ENCODE peak calls at places on chromosomes 16 and 17, in eight cellular contexts. N, Y, C, S, M, I, U and Z are unnamed samples.

GRCh38 chr16:87203060-87203656 is 114.0 kb downstream of the C16orf95 start:
- DNase-seq in N (peak), I (no peak), U (peak), M (peak), S (peak), C (peak), Y (peak), Z (peak)

GRCh38 chr17:58189436-58190146 is 2.9 kb upstream of the EPX start:
- DNase-seq in N (no peak), C (peak), U (no peak), S (peak), Y (peak), M (peak), I (peak), Z (peak)

GRCh38 chr17:62911106-62911505 is 54.9 kb upstream of the TANC2 start:
- DNase-seq in I (no peak), S (no peak), N (no peak), C (no peak), M (no peak), Y (no peak), U (no peak), Z (no peak)

GRCh38 chr16:81457326-81458133 is 12.9 kb downstream of the CMIP start:
- DNase-seq in Y (peak), M (peak), S (peak), U (no peak), I (no peak), C (peak), N (no peak), Z (peak)

GRCh38 chr16:35598696-35599332 is 2139.4 kb downstream of the TP53TG3F start:
- DNase-seq in C (peak), Y (no peak), N (no peak), M (no peak), S (no peak), U (no peak), I (no peak), Z (no peak)

GRCh38 chr16:23706439-23706838 is 6.6 kb downstream of the ERN2 start:
- DNase-seq in I (no peak), C (no peak), U (no peak), Y (no peak), S (no peak), N (no peak), M (no peak), Z (no peak)

GRCh38 chr16:89863741-89864391 is 9.5 kb upstream of the TCF25 start:
- DNase-seq in Y (no peak), U (no peak), I (no peak), S (peak), C (no peak), N (peak), M (no peak), Z (peak)

GRCh38 chr17:66354981-66355380 is 52.6 kb downstream of the PRKCA start:
- DNase-seq in N (no peak), Y (no peak), U (no peak), M (no peak), I (no peak), S (peak), C (no peak), Z (peak)

GRCh38 chr16:1879477-1879876 is 7.5 kb upstream of the MEIOB start:
- DNase-seq in Y (no peak), U (no peak), S (no peak), I (no peak), N (no peak), M (no peak), C (no peak), Z (no peak)

GRCh38 chr17:77602062-77602746 is 356.3 kb upstream of the TNRC6C start:
- DNase-seq in C (no peak), M (no peak), I (no peak), S (peak), Y (peak), U (no peak), N (no peak), Z (peak)

GRCh38 chr17:81314410-81315169 is 19.5 kb upstream of the SLC38A10 start:
- DNase-seq in M (no peak), Y (no peak), C (no peak), I (no peak), U (no peak), S (no peak), N (no peak), Z (no peak)

GRCh38 chr17:71071837-71072236 is 902.5 kb downstream of the KCNJ2 start:
- DNase-seq in U (no peak), M (peak), C (peak), I (no peak), S (peak), Y (peak), N (no peak), Z (peak)